ENCODE peak calls at places on chromosome 12, in six cellular contexts. One of them, this sample, is unnamed.
A peak's percentile ranks its signal among the peaks of the same experiment; 100 is the strongest.

GRCh38 chr12:65533177-65533883 is 254.8 kb downstream of the MSRB3 start:
- DNase-seq in effector memory CD4-positive, alpha-beta T cell: no peak
- DNase-seq in CD8-positive, alpha-beta memory T cell: no peak
- DNase-seq in heart right ventricle: no peak
- DNase-seq in uterus: no peak
- DNase-seq in cardiac muscle cell: peak; percentile 22
- DNase-seq in this sample: no peak

GRCh38 chr12:93780115-93780641 is 103.0 kb downstream of the CRADD start:
- DNase-seq in cardiac muscle cell: peak; percentile 50
- DNase-seq in effector memory CD4-positive, alpha-beta T cell: no peak
- DNase-seq in CD8-positive, alpha-beta memory T cell: no peak
- DNase-seq in heart right ventricle: no peak
- DNase-seq in uterus: no peak
- DNase-seq in this sample: no peak

GRCh38 chr12:80704430-80704829 is 3.0 kb upstream of the MYF6 start:
- DNase-seq in cardiac muscle cell: no peak
- DNase-seq in CD8-positive, alpha-beta memory T cell: no peak
- DNase-seq in heart right ventricle: no peak
- DNase-seq in effector memory CD4-positive, alpha-beta T cell: no peak
- DNase-seq in uterus: no peak
- DNase-seq in this sample: no peak

GRCh38 chr12:15534322-15534721 is 212.0 kb downstream of the PTPRO start:
- DNase-seq in uterus: no peak
- DNase-seq in effector memory CD4-positive, alpha-beta T cell: no peak
- DNase-seq in CD8-positive, alpha-beta memory T cell: no peak
- DNase-seq in heart right ventricle: no peak
- DNase-seq in cardiac muscle cell: peak; percentile 23
- DNase-seq in this sample: peak; percentile 35

GRCh38 chr12:47034661-47035060 is 44.8 kb upstream of the PCED1B start:
- DNase-seq in effector memory CD4-positive, alpha-beta T cell: no peak
- DNase-seq in CD8-positive, alpha-beta memory T cell: no peak
- DNase-seq in cardiac muscle cell: peak; percentile 79
- DNase-seq in heart right ventricle: no peak
- DNase-seq in uterus: no peak
- DNase-seq in this sample: no peak

GRCh38 chr12:93838180-93838579 is 161.0 kb downstream of the CRADD start:
- DNase-seq in uterus: no peak
- DNase-seq in heart right ventricle: no peak
- DNase-seq in cardiac muscle cell: no peak
- DNase-seq in effector memory CD4-positive, alpha-beta T cell: no peak
- DNase-seq in CD8-positive, alpha-beta memory T cell: no peak
- DNase-seq in this sample: no peak

GRCh38 chr12:87807127-87807526 is 222.1 kb downstream of the C12orf50 start:
- DNase-seq in effector memory CD4-positive, alpha-beta T cell: no peak
- DNase-seq in uterus: no peak
- DNase-seq in heart right ventricle: no peak
- DNase-seq in CD8-positive, alpha-beta memory T cell: no peak
- DNase-seq in cardiac muscle cell: no peak
- DNase-seq in this sample: no peak

GRCh38 chr12:77161944-77162343 is 96.6 kb upstream of the E2F7 start:
- DNase-seq in heart right ventricle: no peak
- DNase-seq in uterus: no peak
- DNase-seq in CD8-positive, alpha-beta memory T cell: no peak
- DNase-seq in cardiac muscle cell: no peak
- DNase-seq in effector memory CD4-positive, alpha-beta T cell: no peak
- DNase-seq in this sample: no peak

GRCh38 chr12:6341439-6342139 is at the start of gene TNFRSF1A:
- DNase-seq in effector memory CD4-positive, alpha-beta T cell: no peak
- DNase-seq in uterus: peak; percentile 89
- DNase-seq in CD8-positive, alpha-beta memory T cell: peak; percentile 58
- DNase-seq in cardiac muscle cell: peak; percentile 93
- DNase-seq in heart right ventricle: peak; percentile 86
- DNase-seq in this sample: peak; percentile 49

GRCh38 chr12:176321-177181 is 37.4 kb downstream of the SLC6A12 start:
- DNase-seq in effector memory CD4-positive, alpha-beta T cell: no peak
- DNase-seq in heart right ventricle: peak; percentile 57
- DNase-seq in CD8-positive, alpha-beta memory T cell: no peak
- DNase-seq in uterus: no peak
- DNase-seq in cardiac muscle cell: peak; percentile 43
- DNase-seq in this sample: no peak

GRCh38 chr12:54146506-54147145 is 42.2 kb downstream of the SMUG1 start:
- DNase-seq in cardiac muscle cell: no peak
- DNase-seq in heart right ventricle: no peak
- DNase-seq in CD8-positive, alpha-beta memory T cell: no peak
- DNase-seq in uterus: no peak
- DNase-seq in effector memory CD4-positive, alpha-beta T cell: no peak
- DNase-seq in this sample: no peak

GRCh38 chr12:92396647-92397258 is 251.1 kb upstream of the BTG1 start:
- DNase-seq in uterus: peak; percentile 23
- DNase-seq in heart right ventricle: no peak
- DNase-seq in cardiac muscle cell: peak; percentile 7
- DNase-seq in CD8-positive, alpha-beta memory T cell: no peak
- DNase-seq in effector memory CD4-positive, alpha-beta T cell: no peak
- DNase-seq in this sample: no peak

GRCh38 chr12:116832353-116832752 is 48.9 kb downstream of the HRK start:
- DNase-seq in uterus: no peak
- DNase-seq in heart right ventricle: no peak
- DNase-seq in effector memory CD4-positive, alpha-beta T cell: no peak
- DNase-seq in cardiac muscle cell: no peak
- DNase-seq in CD8-positive, alpha-beta memory T cell: no peak
- DNase-seq in this sample: no peak

GRCh38 chr12:66131067-66131688 is 628 bp upstream of the LLPH start:
- DNase-seq in CD8-positive, alpha-beta memory T cell: no peak
- DNase-seq in uterus: no peak
- DNase-seq in cardiac muscle cell: no peak
- DNase-seq in effector memory CD4-positive, alpha-beta T cell: no peak
- DNase-seq in heart right ventricle: no peak
- DNase-seq in this sample: no peak

GRCh38 chr12:132602578-132603239 is 7.7 kb downstream of the LRCOL1 start:
- DNase-seq in CD8-positive, alpha-beta memory T cell: peak; percentile 17
- DNase-seq in uterus: peak; percentile 54
- DNase-seq in heart right ventricle: peak; percentile 28
- DNase-seq in effector memory CD4-positive, alpha-beta T cell: no peak
- DNase-seq in cardiac muscle cell: peak; percentile 16
- DNase-seq in this sample: no peak

GRCh38 chr12:42725839-42726238 is 136.3 kb upstream of the PRICKLE1 start:
- DNase-seq in effector memory CD4-positive, alpha-beta T cell: no peak
- DNase-seq in CD8-positive, alpha-beta memory T cell: no peak
- DNase-seq in uterus: no peak
- DNase-seq in heart right ventricle: no peak
- DNase-seq in cardiac muscle cell: peak; percentile 72
- DNase-seq in this sample: no peak

GRCh38 chr12:25301798-25302197 is 51.1 kb upstream of the KRAS start:
- DNase-seq in heart right ventricle: no peak
- DNase-seq in effector memory CD4-positive, alpha-beta T cell: no peak
- DNase-seq in CD8-positive, alpha-beta memory T cell: no peak
- DNase-seq in cardiac muscle cell: peak; percentile 34
- DNase-seq in uterus: no peak
- DNase-seq in this sample: no peak

GRCh38 chr12:13049816-13050215 is 5.6 kb downstream of the FAM234B start:
- DNase-seq in cardiac muscle cell: peak; percentile 75
- DNase-seq in effector memory CD4-positive, alpha-beta T cell: no peak
- DNase-seq in uterus: no peak
- DNase-seq in heart right ventricle: peak; percentile 7
- DNase-seq in CD8-positive, alpha-beta memory T cell: no peak
- DNase-seq in this sample: no peak

GRCh38 chr12:39103552-39104165 is 198.3 kb upstream of the CPNE8 start:
- DNase-seq in heart right ventricle: peak; percentile 33
- DNase-seq in CD8-positive, alpha-beta memory T cell: no peak
- DNase-seq in effector memory CD4-positive, alpha-beta T cell: no peak
- DNase-seq in cardiac muscle cell: peak; percentile 78
- DNase-seq in uterus: no peak
- DNase-seq in this sample: no peak

GRCh38 chr12:72465940-72466630 is 193.9 kb downstream of the TRHDE start:
- DNase-seq in CD8-positive, alpha-beta memory T cell: no peak
- DNase-seq in cardiac muscle cell: no peak
- DNase-seq in heart right ventricle: no peak
- DNase-seq in uterus: no peak
- DNase-seq in effector memory CD4-positive, alpha-beta T cell: no peak
- DNase-seq in this sample: no peak

DNA sequence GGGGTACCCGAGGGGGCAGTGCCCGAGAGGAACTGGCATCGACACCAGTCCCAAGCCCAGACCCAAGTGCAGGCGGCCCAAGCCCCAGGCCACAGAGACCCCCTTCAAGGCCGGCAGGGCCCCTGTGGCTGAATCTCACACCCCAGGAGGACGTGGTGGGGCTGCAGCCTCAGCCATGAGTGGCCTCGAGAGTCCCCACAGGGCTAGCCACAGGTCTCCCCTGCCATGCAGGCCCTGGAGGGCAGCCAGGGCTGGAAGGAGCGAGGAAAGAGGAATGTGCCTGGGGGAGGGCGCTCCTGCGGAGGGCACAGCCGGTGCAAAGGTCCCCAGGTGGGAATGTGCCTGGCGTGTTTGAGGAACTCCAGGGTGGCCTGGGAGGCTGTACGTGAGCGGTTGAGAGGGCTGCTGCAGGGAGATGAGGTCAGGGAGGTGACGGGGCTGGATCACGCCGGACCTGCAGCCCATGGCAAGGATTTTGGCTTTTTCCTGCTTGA is 86.1 kb downstream of the NCOR2 start:
- DNase-seq in CD8-positive, alpha-beta memory T cell: no peak
- DNase-seq in heart right ventricle: no peak
- DNase-seq in effector memory CD4-positive, alpha-beta T cell: no peak
- DNase-seq in cardiac muscle cell: no peak
- DNase-seq in uterus: no peak
- DNase-seq in this sample: no peak
- H3K4me1 ChIP-seq in CD8-positive, alpha-beta memory T cell: peaks cover 7% of the 10 kb centered on the region
- H3K4me1 ChIP-seq in heart right ventricle: peaks cover 20% of the 10 kb centered on the region
- H3K4me1 ChIP-seq in effector memory CD4-positive, alpha-beta T cell: peaks cover 8% of the 10 kb centered on the region
- H3K4me1 ChIP-seq in cardiac muscle cell: peaks cover 4% of the 10 kb centered on the region
- H3K4me1 ChIP-seq in uterus: peaks cover 11% of the 10 kb centered on the region
- H3K4me1 ChIP-seq in this sample: peaks cover 16% of the 10 kb centered on the region

GRCh38 chr12:49515266-49515665 is 23.6 kb upstream of the KCNH3 start:
- DNase-seq in uterus: no peak
- DNase-seq in cardiac muscle cell: peak; percentile 74
- DNase-seq in heart right ventricle: no peak
- DNase-seq in effector memory CD4-positive, alpha-beta T cell: no peak
- DNase-seq in CD8-positive, alpha-beta memory T cell: no peak
- DNase-seq in this sample: no peak
- H3K27ac ChIP-seq in uterus: no peak overlapping the region
- H3K27ac ChIP-seq in cardiac muscle cell: no peak overlapping the region
- H3K27ac ChIP-seq in heart right ventricle: no peak overlapping the region
- H3K27ac ChIP-seq in effector memory CD4-positive, alpha-beta T cell: no peak overlapping the region
- H3K27ac ChIP-seq in CD8-positive, alpha-beta memory T cell: no peak overlapping the region
- H3K27ac ChIP-seq in this sample: no peak overlapping the region

GRCh38 chr12:94874986-94875312 is 128.5 kb downstream of the NDUFA12 start:
- DNase-seq in effector memory CD4-positive, alpha-beta T cell: no peak
- DNase-seq in heart right ventricle: no peak
- DNase-seq in cardiac muscle cell: no peak
- DNase-seq in CD8-positive, alpha-beta memory T cell: no peak
- DNase-seq in uterus: no peak
- DNase-seq in this sample: no peak
- H3K4me3 ChIP-seq in effector memory CD4-positive, alpha-beta T cell: no peak overlapping the region
- H3K4me3 ChIP-seq in heart right ventricle: no peak overlapping the region
- H3K4me3 ChIP-seq in cardiac muscle cell: no peak overlapping the region
- H3K4me3 ChIP-seq in CD8-positive, alpha-beta memory T cell: no peak overlapping the region
- H3K4me3 ChIP-seq in uterus: peak overlapping the region; percentile 65
- H3K4me3 ChIP-seq in this sample: no peak overlapping the region

GRCh38 chr12:122946690-122947271 is 19.5 kb downstream of the ABCB9 start:
- DNase-seq in uterus: peak; percentile 73
- DNase-seq in cardiac muscle cell: peak; percentile 97
- DNase-seq in effector memory CD4-positive, alpha-beta T cell: peak; percentile 21
- DNase-seq in heart right ventricle: peak; percentile 73
- DNase-seq in CD8-positive, alpha-beta memory T cell: peak; percentile 78
- DNase-seq in this sample: peak; percentile 9
- H3K4me1 ChIP-seq in uterus: no peaks in the 10 kb centered on the region
- H3K4me1 ChIP-seq in cardiac muscle cell: no peaks in the 10 kb centered on the region
- H3K4me1 ChIP-seq in effector memory CD4-positive, alpha-beta T cell: peaks cover 6% of the 10 kb centered on the region
- H3K4me1 ChIP-seq in heart right ventricle: peaks cover 53% of the 10 kb centered on the region
- H3K4me1 ChIP-seq in CD8-positive, alpha-beta memory T cell: peaks cover 6% of the 10 kb centered on the region
- H3K4me1 ChIP-seq in this sample: peaks cover 11% of the 10 kb centered on the region

GRCh38 chr12:51188359-51189051 is 15.6 kb upstream of the TFCP2 start:
- DNase-seq in CD8-positive, alpha-beta memory T cell: no peak
- DNase-seq in heart right ventricle: no peak
- DNase-seq in effector memory CD4-positive, alpha-beta T cell: no peak
- DNase-seq in cardiac muscle cell: no peak
- DNase-seq in uterus: no peak
- DNase-seq in this sample: no peak

GRCh38 chr12:51190820-51191219 is 17.9 kb upstream of the TFCP2 start:
- DNase-seq in CD8-positive, alpha-beta memory T cell: no peak
- DNase-seq in heart right ventricle: no peak
- DNase-seq in effector memory CD4-positive, alpha-beta T cell: no peak
- DNase-seq in cardiac muscle cell: no peak
- DNase-seq in uterus: no peak
- DNase-seq in this sample: no peak

GRCh38 chr12:51189790-51190355 is 16.9 kb upstream of the TFCP2 start:
- DNase-seq in cardiac muscle cell: no peak
- DNase-seq in CD8-positive, alpha-beta memory T cell: no peak
- DNase-seq in heart right ventricle: no peak
- DNase-seq in effector memory CD4-positive, alpha-beta T cell: no peak
- DNase-seq in uterus: no peak
- DNase-seq in this sample: no peak

GRCh38 chr12:51192284-51192671 is 19.3 kb upstream of the TFCP2 start:
- DNase-seq in effector memory CD4-positive, alpha-beta T cell: no peak
- DNase-seq in uterus: no peak
- DNase-seq in CD8-positive, alpha-beta memory T cell: no peak
- DNase-seq in heart right ventricle: no peak
- DNase-seq in cardiac muscle cell: no peak
- DNase-seq in this sample: no peak

DNA sequence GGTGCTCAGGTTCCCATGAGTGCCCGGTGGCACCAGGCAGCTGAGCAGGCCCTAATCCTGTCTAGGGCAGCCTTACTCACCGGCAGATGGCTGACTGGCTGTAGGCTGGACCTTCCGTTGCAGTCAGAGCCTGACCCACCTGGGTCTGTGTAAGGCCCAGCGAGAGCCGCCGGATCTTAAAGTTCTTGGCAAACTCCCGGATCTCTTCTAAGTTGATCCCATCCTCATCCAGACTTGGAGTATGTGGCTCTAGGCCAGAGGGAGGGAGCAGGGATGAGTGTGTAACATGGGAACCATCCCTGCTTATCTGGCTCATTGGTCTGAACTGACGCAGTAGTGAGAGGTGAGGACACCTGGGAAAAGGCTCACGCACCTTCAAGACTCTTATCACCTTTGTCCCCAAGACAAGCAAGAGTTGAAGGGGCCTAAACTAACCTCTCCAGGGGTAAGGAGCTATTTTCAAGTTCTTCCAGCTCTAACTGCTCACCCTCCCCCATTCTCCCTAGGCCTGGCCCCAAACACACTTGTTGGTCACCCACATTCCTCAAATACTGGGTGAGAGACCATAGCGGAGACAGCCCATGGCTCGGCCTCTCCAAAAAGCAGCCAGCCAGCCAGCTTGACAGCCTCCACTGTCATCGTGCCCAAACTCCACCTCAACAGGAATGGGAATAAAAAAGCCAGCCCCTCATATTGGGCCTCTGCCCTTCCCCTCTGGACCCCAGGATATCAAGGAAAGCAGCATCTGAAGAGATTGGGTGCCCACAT is 18.8 kb upstream of the TFCP2 start:
- DNase-seq in heart right ventricle: no peak
- DNase-seq in CD8-positive, alpha-beta memory T cell: no peak
- DNase-seq in cardiac muscle cell: no peak
- DNase-seq in effector memory CD4-positive, alpha-beta T cell: no peak
- DNase-seq in uterus: no peak
- DNase-seq in this sample: no peak
- H3K27ac ChIP-seq in heart right ventricle: no peak overlapping the region
- H3K27ac ChIP-seq in CD8-positive, alpha-beta memory T cell: no peak overlapping the region
- H3K27ac ChIP-seq in cardiac muscle cell: no peak overlapping the region
- H3K27ac ChIP-seq in effector memory CD4-positive, alpha-beta T cell: no peak overlapping the region
- H3K27ac ChIP-seq in uterus: no peak overlapping the region
- H3K27ac ChIP-seq in this sample: no peak overlapping the region